ENCODE peak calls at places on chromosome 9, in nine cellular contexts. T, R, E, B, D, Z, X, O and J are unnamed samples.

GRCh38 chr9:4147476-4148214 is 152.2 kb downstream of the GLIS3 start:
- DNase-seq in X (no peak), E (no peak), Z (no peak), B (no peak), O (no peak), T (no peak), R (no peak), D (peak), J (no peak)

GRCh38 chr9:127589955-127590370 is 22.1 kb upstream of the STXBP1 start:
- DNase-seq in T (no peak), R (no peak), Z (peak), D (peak), B (no peak), E (peak), X (peak), O (peak), J (peak)

GRCh38 chr9:16825971-16826370 is 44.5 kb downstream of the BNC2 start:
- DNase-seq in X (peak), O (no peak), B (no peak), D (no peak), R (peak), Z (no peak), T (no peak), E (no peak), J (no peak)

GRCh38 chr9:137669261-137669672 is 50.5 kb downstream of the EHMT1 start:
- DNase-seq in R (no peak), B (no peak), T (no peak), Z (no peak), E (no peak), D (no peak), O (no peak), X (no peak), J (no peak)

GRCh38 chr9:29866556-29866955 is 2293.3 kb upstream of the C9orf72 start:
- DNase-seq in X (no peak), T (no peak), B (no peak), D (no peak), O (no peak), E (no peak), Z (no peak), R (no peak), J (no peak)

GRCh38 chr9:70049236-70049635 is 5.6 kb downstream of the MAMDC2 start:
- DNase-seq in Z (no peak), X (peak), D (peak), O (no peak), R (peak), T (no peak), E (peak), B (no peak), J (no peak)

GRCh38 chr9:8486095-8486494 is 686.5 kb upstream of the DMAC1 start:
- DNase-seq in O (no peak), Z (no peak), X (peak), E (no peak), T (no peak), R (peak), D (peak), B (no peak), J (no peak)

GRCh38 chr9:29616844-29617243 is 2043.6 kb upstream of the C9orf72 start:
- DNase-seq in B (no peak), D (no peak), E (no peak), T (no peak), Z (no peak), O (no peak), R (no peak), X (no peak), J (no peak)

GRCh38 chr9:134403682-134404301 is 77.5 kb downstream of the RXRA start:
- DNase-seq in R (peak), B (no peak), D (no peak), O (no peak), Z (no peak), T (peak), X (peak), E (peak), J (no peak)

GRCh38 chr9:26470287-26470686 is 422.3 kb downstream of the CAAP1 start:
- DNase-seq in Z (no peak), T (no peak), X (no peak), D (no peak), O (no peak), E (no peak), R (no peak), B (no peak), J (no peak)

GRCh38 chr9:37144762-37145161 is 24.4 kb downstream of the ZCCHC7 start:
- DNase-seq in R (no peak), T (no peak), O (peak), X (no peak), D (no peak), B (no peak), E (no peak), Z (no peak), J (no peak)

GRCh38 chr9:99822596-99823391 is 1.1 kb downstream of the NR4A3 start:
- DNase-seq in O (peak), Z (peak), E (peak), X (no peak), T (peak), B (no peak), D (no peak), R (no peak), J (peak)

GRCh38 chr9:36874921-36875320 is 159.1 kb downstream of the PAX5 start:
- DNase-seq in B (no peak), R (no peak), D (no peak), E (no peak), O (no peak), X (no peak), Z (no peak), T (no peak), J (no peak)

GRCh38 chr9:91162784-91163440 is 198.8 kb downstream of the AUH start:
- DNase-seq in D (peak), Z (no peak), B (peak), O (no peak), X (no peak), T (peak), R (no peak), E (no peak), J (no peak)

GRCh38 chr9:116422119-116422979 is 264.8 kb upstream of the TRIM32 start:
- DNase-seq in B (no peak), T (no peak), Z (no peak), E (no peak), O (no peak), X (no peak), D (no peak), R (no peak), J (no peak)

GRCh38 chr9:38047301-38048251 is 21.5 kb downstream of the SHB start:
- DNase-seq in B (no peak), R (peak), T (no peak), X (no peak), O (peak), E (no peak), Z (peak), D (peak), J (no peak)

GRCh38 chr9:101495810-101496209 is 37.8 kb upstream of the RNF20 start:
- DNase-seq in T (no peak), Z (peak), D (no peak), R (no peak), B (no peak), E (no peak), O (no peak), X (peak), J (no peak)

GRCh38 chr9:79651251-79651795 is 79.6 kb downstream of the TLE4 start:
- DNase-seq in B (no peak), T (no peak), R (no peak), E (no peak), O (no peak), Z (no peak), D (no peak), X (no peak), J (peak)

GRCh38 chr9:124873664-124874063 is 11.7 kb downstream of the ARPC5L start:
- DNase-seq in O (no peak), E (no peak), Z (no peak), D (no peak), X (no peak), B (no peak), T (no peak), R (no peak), J (no peak)

GRCh38 chr9:93304574-93305496 is 120.9 kb downstream of the WNK2 start:
- DNase-seq in B (peak), T (no peak), E (peak), Z (peak), X (peak), D (peak), O (peak), R (peak), J (no peak)

GRCh38 chr9:73824671-73825070 is 672.5 kb upstream of the RORB start:
- DNase-seq in R (no peak), B (no peak), D (no peak), Z (peak), T (no peak), E (no peak), O (no peak), X (no peak), J (no peak)

GRCh38 chr9:119221281-119221680 is 148.0 kb downstream of the BRINP1 start:
- DNase-seq in X (no peak), B (no peak), E (no peak), D (no peak), T (no peak), Z (no peak), O (no peak), R (no peak), J (peak)

GRCh38 chr9:130138791-130139190 is 33.4 kb upstream of the NCS1 start:
- DNase-seq in X (peak), O (no peak), R (peak), E (peak), Z (no peak), T (peak), D (no peak), B (no peak), J (no peak)

GRCh38 chr9:136546697-136547481 is 1.0 kb upstream of the NOTCH1 start:
- DNase-seq in R (no peak), Z (peak), X (peak), O (no peak), T (peak), B (no peak), D (peak), E (peak), J (no peak)

GRCh38 chr9:72907421-72907820 is 45.4 kb downstream of the ALDH1A1 start:
- DNase-seq in Z (no peak), D (no peak), E (no peak), B (no peak), T (no peak), O (no peak), X (no peak), R (no peak), J (no peak)

GRCh38 chr9:137371521-137371941 is 51.4 kb downstream of the EXD3 start:
- DNase-seq in O (no peak), E (no peak), X (no peak), R (no peak), D (no peak), Z (no peak), T (no peak), B (no peak), J (no peak)

GRCh38 chr9:438066-438465 is 223.4 kb downstream of the DOCK8 start:
- DNase-seq in O (no peak), E (no peak), T (no peak), X (no peak), B (no peak), Z (no peak), R (no peak), D (no peak), J (no peak)

GRCh38 chr9:125397736-125398135 is 136.1 kb downstream of the GAPVD1 start:
- DNase-seq in B (no peak), O (no peak), D (no peak), Z (no peak), T (no peak), R (no peak), X (no peak), E (no peak), J (no peak)

GRCh38 chr9:6715755-6716643 is 41.8 kb upstream of the KDM4C start:
- DNase-seq in T (peak), O (no peak), B (peak), X (no peak), R (no peak), Z (no peak), D (peak), E (peak), J (peak)

GRCh38 chr9:136665704-136666363 is 3.1 kb downstream of the EGFL7 start:
- DNase-seq in D (no peak), O (no peak), R (no peak), Z (no peak), X (no peak), E (no peak), B (no peak), T (no peak), J (no peak)

GRCh38 chr9:137697193-137697592 is 78.4 kb downstream of the EHMT1 start:
- DNase-seq in T (no peak), D (no peak), R (no peak), Z (no peak), X (no peak), B (no peak), E (no peak), O (no peak), J (no peak)

GRCh38 chr9:129885018-129885669 is 49.9 kb downstream of the USP20 start:
- DNase-seq in E (no peak), D (peak), O (no peak), R (no peak), X (no peak), T (no peak), Z (no peak), B (no peak), J (no peak)

GRCh38 chr9:20623021-20623747 is 885 bp upstream of the MLLT3 start:
- DNase-seq in X (no peak), O (no peak), D (peak), Z (no peak), T (peak), B (no peak), E (peak), R (no peak), J (no peak)

GRCh38 chr9:130962418-130963316 is 23.6 kb upstream of the FIBCD1 start:
- DNase-seq in D (peak), O (no peak), R (peak), E (peak), B (no peak), X (peak), Z (peak), T (no peak), J (no peak)

GRCh38 chr9:68841292-68842052 is 136.4 kb downstream of the PIP5K1B start:
- DNase-seq in D (no peak), X (no peak), T (no peak), O (no peak), E (no peak), R (no peak), Z (no peak), B (no peak), J (no peak)

GRCh38 chr9:97529363-97530076 is 28.1 kb downstream of the TMOD1 start:
- DNase-seq in O (no peak), T (no peak), X (no peak), Z (no peak), B (peak), E (no peak), R (no peak), D (no peak), J (no peak)

GRCh38 chr9:32550046-32550608 is 2.0 kb upstream of the SMIM27 start:
- DNase-seq in E (no peak), B (no peak), T (no peak), D (no peak), Z (peak), X (no peak), R (no peak), O (no peak), J (no peak)

GRCh38 chr9:131714161-131714646 is 25.7 kb downstream of the RAPGEF1 start:
- DNase-seq in Z (no peak), D (no peak), B (no peak), T (no peak), X (peak), O (no peak), R (peak), E (peak), J (no peak)

GRCh38 chr9:129701549-129701948 is 36.1 kb downstream of the PRRX2 start:
- DNase-seq in Z (no peak), B (no peak), O (no peak), X (no peak), R (no peak), E (no peak), T (no peak), D (no peak), J (no peak)

GRCh38 chr9:85522459-85523092 is 219.2 kb downstream of the AGTPBP1 start:
- DNase-seq in Z (no peak), X (peak), E (no peak), D (no peak), B (peak), T (peak), R (no peak), O (peak), J (peak)